ENCODE peak calls at places on chromosomes 6 and 20, in seven cellular contexts. M, E, P, Q, H, W and F are unnamed samples.
A peak's percentile ranks its signal among the peaks of the same experiment; 100 is the strongest.

GRCh38 chr20:43032459-43032858 is 157.2 kb downstream of the PTPRT start:
- DNase-seq in M (no peak), E (no peak), P (no peak), Q (no peak), H (no peak), W (no peak), F (no peak)

GRCh38 chr6:141472123-141472522 is 660.6 kb upstream of the GJE1 start:
- DNase-seq in M (no peak), E (peak; percentile 62), P (no peak), Q (no peak), H (no peak), W (no peak), F (no peak)

GRCh38 chr6:33799714-33800113 is 4.1 kb downstream of the MLN start:
- DNase-seq in M (no peak), E (no peak), P (no peak), Q (no peak), H (no peak), W (no peak), F (no peak)

GRCh38 chr6:109393882-109394281 is 11.6 kb upstream of the CD164 start:
- DNase-seq in M (no peak), E (no peak), P (no peak), Q (peak; percentile 14), H (no peak), W (peak; percentile 56), F (no peak)

GRCh38 chr6:63236398-63236817 is 25.1 kb downstream of the FKBP1C start:
- DNase-seq in M (no peak), E (peak; percentile 71), P (no peak), Q (no peak), H (no peak), W (no peak), F (no peak)

GRCh38 chr6:169988769-169989550 is 237.5 kb downstream of the ERMARD start:
- DNase-seq in M (peak; percentile 75), E (no peak), P (no peak), Q (no peak), H (no peak), W (no peak), F (no peak)

GRCh38 chr20:5843054-5843731 is 93.0 kb downstream of the SHLD1 start:
- DNase-seq in M (no peak), E (no peak), P (no peak), Q (no peak), H (no peak), W (no peak), F (peak; percentile 38)

GRCh38 chr6:66277400-66277799 is 570.4 kb upstream of the EYS start:
- DNase-seq in M (no peak), E (no peak), P (no peak), Q (no peak), H (no peak), W (no peak), F (no peak)

GRCh38 chr6:107154131-107154906 is 39.0 kb upstream of the BEND3 start:
- DNase-seq in M (no peak), E (peak; percentile 95), P (no peak), Q (no peak), H (peak; percentile 39), W (no peak), F (no peak)

GRCh38 chr6:87431263-87431662 is 23.5 kb downstream of the CFAP206 start:
- DNase-seq in M (no peak), E (no peak), P (no peak), Q (no peak), H (no peak), W (no peak), F (no peak)

GRCh38 chr6:96837138-96837971 is at the start of gene GPR63:
- DNase-seq in M (peak; percentile 88), E (peak; percentile 95), P (peak; percentile 76), Q (peak; percentile 91), H (peak; percentile 85), W (peak; percentile 49), F (peak; percentile 88)

GRCh38 chr20:52494244-52494643 is 302.7 kb upstream of the ZFP64 start:
- DNase-seq in M (no peak), E (no peak), P (peak; percentile 39), Q (peak; percentile 25), H (no peak), W (peak; percentile 61), F (no peak)

GRCh38 chr20:37624963-37625362 is 68.9 kb upstream of the CTNNBL1 start:
- DNase-seq in M (no peak), E (no peak), P (no peak), Q (no peak), H (no peak), W (no peak), F (no peak)

GRCh38 chr20:51402201-51402600 is 140.3 kb downstream of the NFATC2 start:
- DNase-seq in M (peak; percentile 80), E (no peak), P (no peak), Q (no peak), H (no peak), W (no peak), F (no peak)

GRCh38 chr6:111602481-111603404 is 2.9 kb downstream of the TRAF3IP2 start:
- DNase-seq in M (no peak), E (no peak), P (no peak), Q (no peak), H (peak; percentile 56), W (no peak), F (no peak)

GRCh38 chr6:132362318-132363185 is 38.7 kb downstream of the MOXD1 start:
- DNase-seq in M (no peak), E (no peak), P (no peak), Q (peak; percentile 85), H (no peak), W (peak; percentile 27), F (no peak)

DNA sequence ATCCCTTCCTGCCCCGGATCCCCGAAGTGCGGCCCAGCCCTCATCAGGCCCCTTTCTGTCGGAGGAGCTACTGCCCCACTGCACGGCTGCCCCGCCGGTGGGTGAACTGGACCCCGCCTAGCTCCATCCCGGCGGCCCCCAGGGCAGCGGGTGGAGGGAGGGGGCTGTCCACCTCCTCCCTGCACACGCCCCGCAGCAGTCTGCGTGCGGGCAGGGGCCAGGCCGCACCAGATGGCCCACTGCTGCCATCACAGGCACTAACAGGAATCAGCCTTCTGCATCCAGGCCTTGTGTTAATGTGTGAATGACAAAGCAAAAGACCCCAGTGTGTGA is 54.9 kb upstream of the UNC93A start:
- DNase-seq in M (no peak), E (no peak), P (no peak), Q (no peak), H (no peak), W (no peak), F (no peak)
- H3K36me3 ChIP-seq in M (no peaks in the 10 kb centered on the region), E (peaks cover 23% of the 10 kb centered on the region), P (no peaks in the 10 kb centered on the region), Q (no peaks in the 10 kb centered on the region), H (no peaks in the 10 kb centered on the region), W (no peaks in the 10 kb centered on the region), F (no peaks in the 10 kb centered on the region)

GRCh38 chr6:127118505-127119360 is at the start of gene RSPO3:
- DNase-seq in M (peak; percentile 69), E (peak; percentile 72), P (no peak), Q (peak; percentile 65), H (peak; percentile 21), W (no peak), F (peak; percentile 20)

GRCh38 chr6:127121637-127121960 is 3.1 kb downstream of the RSPO3 start:
- DNase-seq in M (no peak), E (no peak), P (no peak), Q (no peak), H (no peak), W (no peak), F (no peak)

GRCh38 chr6:127120109-127120786 is 1.8 kb downstream of the RSPO3 start:
- DNase-seq in M (no peak), E (peak; percentile 49), P (no peak), Q (peak; percentile 9), H (no peak), W (no peak), F (peak; percentile 11)

GRCh38 chr6:127119361-127120108 is 1.1 kb downstream of the RSPO3 start:
- DNase-seq in M (peak; percentile 74), E (peak; percentile 77), P (no peak), Q (peak; percentile 20), H (no peak), W (no peak), F (peak; percentile 59)

GRCh38 chr6:127120787-127121636 is 2.5 kb downstream of the RSPO3 start:
- DNase-seq in M (peak; percentile 83), E (peak; percentile 87), P (peak; percentile 66), Q (peak; percentile 88), H (peak; percentile 77), W (peak; percentile 64), F (peak; percentile 35)
- H3K4me3 ChIP-seq in M (peak overlapping the region; percentile 45), E (peak overlapping the region; percentile 79), P (no peak overlapping the region), Q (peak overlapping the region; percentile 11), H (peak overlapping the region; percentile 31), W (no peak overlapping the region), F (no peak overlapping the region)

DNA sequence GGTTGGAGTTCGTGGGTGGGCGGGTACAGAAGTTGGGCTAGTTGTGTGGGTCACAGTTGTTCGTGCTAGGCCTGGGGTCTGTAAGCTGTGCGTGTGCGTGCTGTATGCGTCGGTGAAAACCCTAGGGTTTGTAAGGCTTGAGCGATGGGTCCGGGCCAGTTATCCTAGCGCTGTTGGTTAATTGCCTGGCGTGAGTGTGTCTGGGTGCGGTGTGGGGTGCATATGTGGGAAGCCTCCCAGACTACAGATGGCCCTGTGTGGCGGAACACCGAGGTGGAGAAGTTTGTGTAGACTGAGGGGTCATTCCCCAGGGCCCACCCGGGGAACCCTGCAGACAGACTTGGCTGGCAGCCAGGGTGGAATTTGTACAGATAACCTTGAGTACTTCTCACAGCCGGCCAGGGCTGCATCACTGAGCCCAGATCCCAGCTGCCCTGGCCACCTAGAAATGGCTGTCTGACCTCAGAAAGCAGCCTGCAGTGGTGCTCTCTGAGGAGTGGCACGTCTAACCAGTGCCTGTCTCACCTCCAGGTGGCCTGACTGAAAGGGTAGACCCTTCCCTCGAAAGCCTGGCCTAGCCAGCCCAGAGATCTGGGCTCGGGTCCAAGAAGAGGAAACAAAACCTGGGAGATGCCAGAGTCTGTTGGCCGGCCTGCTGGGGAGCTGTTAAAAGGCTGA is 1.8 kb downstream of the TGIF2 start:
- DNase-seq in M (no peak), E (peak; percentile 60), P (peak; percentile 77), Q (peak; percentile 86), H (peak; percentile 67), W (peak; percentile 77), F (no peak)
- TF ChIP-seq CTCF in M (no peak), E (peak; percentile 11), P (no peak), Q (no peak), H (no peak), W (peak; percentile 20), F (peak; percentile 1)

DNA sequence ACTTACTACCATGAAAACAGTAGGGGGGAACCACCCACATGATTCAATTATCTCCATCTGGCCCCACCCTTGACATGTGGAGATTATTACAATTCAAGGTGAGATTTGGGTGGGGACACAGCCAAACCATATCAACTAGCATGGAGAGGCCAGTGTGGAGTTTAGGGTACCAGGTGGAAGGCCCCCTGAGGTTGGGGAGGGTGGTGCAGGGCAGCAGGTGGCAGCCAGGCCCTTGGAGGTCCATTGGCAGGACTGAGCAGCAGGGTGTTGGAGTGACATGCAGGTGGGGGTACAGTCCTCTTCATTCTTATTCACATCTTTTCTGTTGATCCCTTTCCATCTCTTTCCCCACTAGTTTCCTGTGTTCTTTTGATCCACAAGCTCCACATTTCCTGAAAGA is 42.9 kb downstream of the PHACTR3 start:
- DNase-seq in M (no peak), E (no peak), P (no peak), Q (no peak), H (peak; percentile 1), W (no peak), F (no peak)
- H3K36me3 ChIP-seq in M (no peaks in the 10 kb centered on the region), E (no peaks in the 10 kb centered on the region), P (no peaks in the 10 kb centered on the region), Q (no peaks in the 10 kb centered on the region), H (no peaks in the 10 kb centered on the region), W (no peaks in the 10 kb centered on the region), F (no peaks in the 10 kb centered on the region)